ENCODE peak calls at places on chromosome 3, in eight cellular contexts. N is glutamatergic neuron, H is SHP77, R is T-cell, K is MCF 10A, E is non-pigmented ciliary epithelial cell, C is tibial nerve, Y is fibroblast of pulmonary artery. W is an unnamed sample.

GRCh38 chr3:128280466-128281455 is 127.5 kb downstream of the EEFSEC start:
- DNase-seq in K (no peak), E (no peak), H (peak), C (no peak), Y (no peak), N (no peak), R (no peak), W (no peak)

GRCh38 chr3:99915911-99916310 is 98.2 kb downstream of the CMSS1 start:
- DNase-seq in K (no peak), C (no peak), R (no peak), H (no peak), N (no peak), E (no peak), Y (no peak), W (no peak)

GRCh38 chr3:100518244-100518643 is 25.8 kb downstream of the TMEM45A start:
- DNase-seq in N (no peak), E (no peak), R (no peak), C (no peak), K (no peak), H (no peak), Y (no peak), W (no peak)

GRCh38 chr3:87229113-87229512 is 2.0 kb downstream of the CHMP2B start:
- DNase-seq in Y (no peak), N (no peak), E (no peak), C (no peak), H (no peak), K (no peak), R (no peak), W (no peak)

GRCh38 chr3:95923496-95924210 is 890.7 kb upstream of the EPHA6 start:
- DNase-seq in E (peak), K (peak), N (no peak), C (no peak), H (peak), R (no peak), Y (peak), W (no peak)

GRCh38 chr3:95460274-95460673 is 1354.1 kb upstream of the EPHA6 start:
- DNase-seq in E (no peak), C (no peak), Y (no peak), K (no peak), N (no peak), R (no peak), H (no peak), W (no peak)

GRCh38 chr3:126916546-126916945 is 66.4 kb upstream of the PLXNA1 start:
- DNase-seq in N (no peak), Y (no peak), R (no peak), H (no peak), C (no peak), E (no peak), K (no peak), W (no peak)

GRCh38 chr3:172321035-172321434 is 127.2 kb downstream of the GHSR start:
- DNase-seq in N (no peak), R (no peak), C (no peak), E (no peak), K (no peak), Y (peak), H (no peak), W (peak)

GRCh38 chr3:69248394-69248793 is 126.0 kb upstream of the LMOD3 start:
- DNase-seq in R (no peak), C (no peak), Y (no peak), H (no peak), E (no peak), K (no peak), N (no peak), W (no peak)

GRCh38 chr3:127405791-127406190 is 117.9 kb upstream of the PRR20G start:
- DNase-seq in C (no peak), E (no peak), H (no peak), N (no peak), R (no peak), Y (no peak), K (no peak), W (no peak)

GRCh38 chr3:169118666-169119370 is 544.7 kb downstream of the MECOM start:
- DNase-seq in E (no peak), Y (no peak), N (no peak), K (no peak), H (no peak), C (no peak), R (no peak), W (peak)

GRCh38 chr3:105829879-105830622 is 38.8 kb downstream of the CBLB start:
- DNase-seq in R (no peak), H (no peak), K (no peak), Y (peak), E (no peak), C (no peak), N (no peak), W (no peak)

GRCh38 chr3:124351430-124352142 is 359.7 kb upstream of the ROPN1 start:
- DNase-seq in C (no peak), Y (peak), K (peak), H (peak), E (peak), N (peak), R (no peak), W (peak)

GRCh38 chr3:138673641-138674040 is 65.1 kb downstream of the FAIM start:
- DNase-seq in R (no peak), Y (peak), H (no peak), C (no peak), E (no peak), N (no peak), K (no peak), W (no peak)